ENCODE peak calls at places on chromosome 21, in nine cellular contexts. One of them, this sample, is unnamed.

GRCh38 chr21:44802396-44803153 is 955 bp upstream of the UBE2G2 start:
- DNase-seq in fibroblast of lung: peak; percentile 13
- DNase-seq in right lobe of liver: no peak
- DNase-seq in body of pancreas: no peak
- DNase-seq in tibial artery: no peak
- DNase-seq in uterus: no peak
- DNase-seq in PC-3: peak; percentile 51
- DNase-seq in GM23338: peak; percentile 63
- DNase-seq in Panc1: no peak
- DNase-seq in this sample: no peak

GRCh38 chr21:44931137-44931500 is 8.7 kb upstream of the SLX9 start:
- DNase-seq in fibroblast of lung: peak; percentile 45
- DNase-seq in right lobe of liver: no peak
- DNase-seq in body of pancreas: no peak
- DNase-seq in tibial artery: peak; percentile 67
- DNase-seq in uterus: no peak
- DNase-seq in PC-3: peak; percentile 77
- DNase-seq in GM23338: peak; percentile 57
- DNase-seq in Panc1: no peak
- DNase-seq in this sample: no peak

GRCh38 chr21:14306143-14306907 is 76.6 kb downstream of the HSPA13 start:
- DNase-seq in fibroblast of lung: peak; percentile 18
- DNase-seq in right lobe of liver: no peak
- DNase-seq in body of pancreas: no peak
- DNase-seq in tibial artery: no peak
- DNase-seq in uterus: no peak
- DNase-seq in PC-3: peak; percentile 51
- DNase-seq in GM23338: no peak
- DNase-seq in Panc1: no peak
- DNase-seq in this sample: no peak

GRCh38 chr21:45100866-45101265 is 26.5 kb downstream of the ADARB1 start:
- DNase-seq in fibroblast of lung: no peak
- DNase-seq in right lobe of liver: no peak
- DNase-seq in body of pancreas: no peak
- DNase-seq in tibial artery: no peak
- DNase-seq in uterus: no peak
- DNase-seq in PC-3: no peak
- DNase-seq in GM23338: no peak
- DNase-seq in Panc1: no peak
- DNase-seq in this sample: no peak

GRCh38 chr21:41953831-41954653 is at the start of gene C2CD2:
- DNase-seq in fibroblast of lung: peak; percentile 71
- DNase-seq in right lobe of liver: peak; percentile 82
- DNase-seq in body of pancreas: peak; percentile 67
- DNase-seq in tibial artery: peak; percentile 88
- DNase-seq in uterus: peak; percentile 75
- DNase-seq in PC-3: peak; percentile 79
- DNase-seq in GM23338: peak; percentile 78
- DNase-seq in Panc1: no peak
- DNase-seq in this sample: no peak

GRCh38 chr21:44649701-44650100 is 3.5 kb downstream of the KRTAP10-11 start:
- DNase-seq in fibroblast of lung: no peak
- DNase-seq in right lobe of liver: no peak
- DNase-seq in body of pancreas: no peak
- DNase-seq in tibial artery: no peak
- DNase-seq in uterus: no peak
- DNase-seq in PC-3: no peak
- DNase-seq in GM23338: no peak
- DNase-seq in Panc1: no peak
- DNase-seq in this sample: no peak

GRCh38 chr21:14956826-14957225 is 108.0 kb downstream of the NRIP1 start:
- DNase-seq in fibroblast of lung: no peak
- DNase-seq in right lobe of liver: no peak
- DNase-seq in body of pancreas: no peak
- DNase-seq in tibial artery: no peak
- DNase-seq in uterus: no peak
- DNase-seq in PC-3: peak; percentile 87
- DNase-seq in GM23338: no peak
- DNase-seq in Panc1: no peak
- DNase-seq in this sample: peak; percentile 53

GRCh38 chr21:42834730-42835191 is 44.6 kb downstream of the WDR4 start:
- DNase-seq in fibroblast of lung: no peak
- DNase-seq in right lobe of liver: peak; percentile 42
- DNase-seq in body of pancreas: no peak
- DNase-seq in tibial artery: no peak
- DNase-seq in uterus: no peak
- DNase-seq in PC-3: peak; percentile 10
- DNase-seq in GM23338: no peak
- DNase-seq in Panc1: no peak
- DNase-seq in this sample: no peak

GRCh38 chr21:10430007-10430406 is 91.4 kb upstream of the TPTE start:
- DNase-seq in fibroblast of lung: no peak
- DNase-seq in right lobe of liver: no peak
- DNase-seq in body of pancreas: no peak
- DNase-seq in tibial artery: no peak
- DNase-seq in uterus: no peak
- DNase-seq in PC-3: no peak
- DNase-seq in GM23338: no peak
- DNase-seq in Panc1: no peak
- DNase-seq in this sample: no peak

GRCh38 chr21:44568667-44569556 is 4.6 kb upstream of the KRTAP10-4 start:
- DNase-seq in fibroblast of lung: no peak
- DNase-seq in right lobe of liver: no peak
- DNase-seq in body of pancreas: no peak
- DNase-seq in tibial artery: no peak
- DNase-seq in uterus: no peak
- DNase-seq in PC-3: no peak
- DNase-seq in GM23338: no peak
- DNase-seq in Panc1: no peak
- DNase-seq in this sample: no peak

GRCh38 chr21:46089285-46089684 is 8.6 kb upstream of the COL6A2 start:
- DNase-seq in fibroblast of lung: no peak
- DNase-seq in right lobe of liver: no peak
- DNase-seq in body of pancreas: no peak
- DNase-seq in tibial artery: no peak
- DNase-seq in uterus: no peak
- DNase-seq in PC-3: no peak
- DNase-seq in GM23338: no peak
- DNase-seq in Panc1: no peak
- DNase-seq in this sample: no peak

DNA sequence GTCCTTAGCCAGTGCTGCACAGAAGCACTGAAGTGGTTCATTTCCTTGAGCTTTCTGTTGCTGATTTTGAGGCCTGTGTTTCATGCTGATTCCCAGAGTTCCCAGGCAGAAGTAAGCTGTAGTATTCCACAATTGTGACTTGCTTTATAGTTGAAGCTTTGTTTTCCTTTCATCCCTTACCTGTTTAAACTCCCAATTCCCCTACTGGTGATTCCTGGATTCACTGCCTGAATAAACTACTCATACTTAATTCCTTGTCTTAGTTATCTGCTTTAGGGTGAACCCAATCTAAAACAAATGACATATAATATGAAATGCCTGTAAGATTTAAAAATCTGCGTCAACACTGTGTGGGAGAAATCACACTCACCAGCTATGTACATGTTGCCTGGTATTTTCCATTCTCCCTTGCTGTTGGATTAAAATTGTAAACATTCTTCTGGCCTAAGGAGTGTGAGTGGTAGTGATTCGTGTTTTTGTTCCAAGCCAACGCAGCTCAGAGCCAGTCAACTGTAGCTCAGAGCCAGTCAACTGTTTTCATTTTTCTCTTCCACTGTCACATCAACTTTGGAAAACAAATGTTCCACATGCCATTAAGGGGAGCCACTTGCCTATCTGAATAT is 879.4 kb downstream of the MRPL39 start:
- DNase-seq in fibroblast of lung: peak; percentile 32
- DNase-seq in right lobe of liver: no peak
- DNase-seq in body of pancreas: no peak
- DNase-seq in tibial artery: no peak
- DNase-seq in uterus: no peak
- DNase-seq in PC-3: no peak
- DNase-seq in GM23338: peak; percentile 12
- DNase-seq in Panc1: no peak
- DNase-seq in this sample: no peak
- TF ChIP-seq CTCF in fibroblast of lung: no peak
- TF ChIP-seq CTCF in right lobe of liver: no peak
- TF ChIP-seq CTCF in body of pancreas: no peak
- TF ChIP-seq CTCF in tibial artery: no peak
- TF ChIP-seq CTCF in uterus: no peak
- TF ChIP-seq CTCF in PC-3: no peak
- TF ChIP-seq CTCF in GM23338: no peak
- TF ChIP-seq CTCF in Panc1: no peak
- TF ChIP-seq CTCF in this sample: no peak

GRCh38 chr21:9008636-9009035 is 1512.7 kb upstream of the TPTE start:
- DNase-seq in fibroblast of lung: no peak
- DNase-seq in right lobe of liver: no peak
- DNase-seq in body of pancreas: no peak
- DNase-seq in tibial artery: no peak
- DNase-seq in uterus: no peak
- DNase-seq in PC-3: no peak
- DNase-seq in GM23338: no peak
- DNase-seq in Panc1: no peak
- DNase-seq in this sample: no peak
- H3K27me3 ChIP-seq in fibroblast of lung: no peaks in the 10 kb centered on the region
- H3K27me3 ChIP-seq in right lobe of liver: no peaks in the 10 kb centered on the region
- H3K27me3 ChIP-seq in body of pancreas: no peaks in the 10 kb centered on the region
- H3K27me3 ChIP-seq in tibial artery: peaks cover 9% of the 10 kb centered on the region
- H3K27me3 ChIP-seq in uterus: no peaks in the 10 kb centered on the region
- H3K27me3 ChIP-seq in PC-3: peaks cover 16% of the 10 kb centered on the region
- H3K27me3 ChIP-seq in GM23338: peaks cover 4% of the 10 kb centered on the region
- H3K27me3 ChIP-seq in Panc1: no peaks in the 10 kb centered on the region
- H3K27me3 ChIP-seq in this sample: no peaks in the 10 kb centered on the region

GRCh38 chr21:27190601-27191000 is 223.7 kb upstream of the ADAMTS5 start:
- DNase-seq in fibroblast of lung: peak; percentile 51
- DNase-seq in right lobe of liver: no peak
- DNase-seq in body of pancreas: no peak
- DNase-seq in tibial artery: no peak
- DNase-seq in uterus: no peak
- DNase-seq in PC-3: peak; percentile 48
- DNase-seq in GM23338: no peak
- DNase-seq in Panc1: no peak
- DNase-seq in this sample: peak; percentile 9
- H3K27ac ChIP-seq in fibroblast of lung: no peak overlapping the region
- H3K27ac ChIP-seq in right lobe of liver: no peak overlapping the region
- H3K27ac ChIP-seq in body of pancreas: no peak overlapping the region
- H3K27ac ChIP-seq in tibial artery: no peak overlapping the region
- H3K27ac ChIP-seq in uterus: no peak overlapping the region
- H3K27ac ChIP-seq in PC-3: no peak overlapping the region
- H3K27ac ChIP-seq in GM23338: no peak overlapping the region
- H3K27ac ChIP-seq in Panc1: no peak overlapping the region
- H3K27ac ChIP-seq in this sample: no peak overlapping the region

DNA sequence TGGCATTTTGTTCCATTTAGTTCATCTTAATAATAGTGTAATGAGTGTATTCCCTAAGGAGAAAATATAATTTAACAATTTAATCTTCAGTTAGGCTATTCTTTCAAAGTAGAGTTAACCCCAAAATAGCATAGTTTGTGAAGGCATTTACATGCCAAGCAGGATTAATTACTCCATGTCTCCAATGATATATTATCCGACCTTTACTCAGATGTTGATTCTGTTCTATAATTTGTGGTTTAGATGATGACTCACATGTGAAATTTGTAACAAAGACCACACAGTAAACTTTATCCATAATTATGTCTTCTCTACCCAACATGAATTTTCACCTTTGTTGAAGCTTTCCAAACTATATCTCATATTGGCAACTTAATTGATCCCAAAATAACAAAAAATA is 2065.2 kb downstream of the MRPL39 start:
- DNase-seq in fibroblast of lung: no peak
- DNase-seq in right lobe of liver: no peak
- DNase-seq in body of pancreas: no peak
- DNase-seq in tibial artery: no peak
- DNase-seq in uterus: no peak
- DNase-seq in PC-3: peak; percentile 51
- DNase-seq in GM23338: no peak
- DNase-seq in Panc1: no peak
- DNase-seq in this sample: no peak
- TF ChIP-seq CTCF in fibroblast of lung: no peak
- TF ChIP-seq CTCF in right lobe of liver: no peak
- TF ChIP-seq CTCF in body of pancreas: no peak
- TF ChIP-seq CTCF in tibial artery: no peak
- TF ChIP-seq CTCF in uterus: no peak
- TF ChIP-seq CTCF in PC-3: no peak
- TF ChIP-seq CTCF in GM23338: no peak
- TF ChIP-seq CTCF in Panc1: no peak
- TF ChIP-seq CTCF in this sample: no peak

GRCh38 chr21:32349333-32349944 is 43.4 kb downstream of the URB1 start:
- DNase-seq in fibroblast of lung: no peak
- DNase-seq in right lobe of liver: peak; percentile 37
- DNase-seq in body of pancreas: no peak
- DNase-seq in tibial artery: no peak
- DNase-seq in uterus: no peak
- DNase-seq in PC-3: no peak
- DNase-seq in GM23338: no peak
- DNase-seq in Panc1: no peak
- DNase-seq in this sample: no peak

GRCh38 chr21:32348604-32349332 is 44.0 kb downstream of the URB1 start:
- DNase-seq in fibroblast of lung: no peak
- DNase-seq in right lobe of liver: peak; percentile 10
- DNase-seq in body of pancreas: no peak
- DNase-seq in tibial artery: no peak
- DNase-seq in uterus: no peak
- DNase-seq in PC-3: no peak
- DNase-seq in GM23338: no peak
- DNase-seq in Panc1: no peak
- DNase-seq in this sample: no peak

GRCh38 chr21:32347351-32347750 is 45.5 kb downstream of the URB1 start:
- DNase-seq in fibroblast of lung: no peak
- DNase-seq in right lobe of liver: peak; percentile 39
- DNase-seq in body of pancreas: no peak
- DNase-seq in tibial artery: no peak
- DNase-seq in uterus: no peak
- DNase-seq in PC-3: no peak
- DNase-seq in GM23338: no peak
- DNase-seq in Panc1: no peak
- DNase-seq in this sample: no peak

GRCh38 chr21:32347887-32348450 is 44.8 kb downstream of the URB1 start:
- DNase-seq in fibroblast of lung: no peak
- DNase-seq in right lobe of liver: peak; percentile 23
- DNase-seq in body of pancreas: no peak
- DNase-seq in tibial artery: no peak
- DNase-seq in uterus: no peak
- DNase-seq in PC-3: no peak
- DNase-seq in GM23338: no peak
- DNase-seq in Panc1: no peak
- DNase-seq in this sample: no peak

DNA sequence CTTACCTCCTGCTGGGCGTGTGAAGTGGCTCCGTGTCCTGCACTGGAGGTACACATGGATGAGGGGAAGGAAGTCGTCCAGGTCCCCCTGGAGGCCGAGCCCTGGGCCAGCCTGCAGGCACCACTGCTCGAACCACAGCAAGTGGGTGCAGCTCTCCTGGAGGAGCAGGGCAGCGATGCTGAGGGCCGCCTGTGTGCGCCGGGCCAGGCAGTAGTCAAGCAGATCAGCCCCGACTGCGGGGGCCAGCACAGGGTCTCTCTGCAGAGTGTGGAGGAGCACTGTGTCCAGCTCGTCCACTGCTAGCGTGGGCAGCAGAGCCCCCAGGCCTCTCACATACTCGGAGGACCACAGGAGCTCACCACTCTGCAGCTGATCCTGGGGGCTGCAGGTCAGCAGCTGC is 45.9 kb downstream of the URB1 start:
- DNase-seq in fibroblast of lung: no peak
- DNase-seq in right lobe of liver: peak; percentile 37
- DNase-seq in body of pancreas: no peak
- DNase-seq in tibial artery: no peak
- DNase-seq in uterus: no peak
- DNase-seq in PC-3: no peak
- DNase-seq in GM23338: no peak
- DNase-seq in Panc1: no peak
- DNase-seq in this sample: no peak
- H3K27me3 ChIP-seq in fibroblast of lung: no peaks in the 10 kb centered on the region
- H3K27me3 ChIP-seq in right lobe of liver: no peaks in the 10 kb centered on the region
- H3K27me3 ChIP-seq in body of pancreas: no peaks in the 10 kb centered on the region
- H3K27me3 ChIP-seq in tibial artery: no peaks in the 10 kb centered on the region
- H3K27me3 ChIP-seq in uterus: no peaks in the 10 kb centered on the region
- H3K27me3 ChIP-seq in PC-3: no peaks in the 10 kb centered on the region
- H3K27me3 ChIP-seq in GM23338: no peaks in the 10 kb centered on the region
- H3K27me3 ChIP-seq in Panc1: no peaks in the 10 kb centered on the region
- H3K27me3 ChIP-seq in this sample: no peaks in the 10 kb centered on the region